ENCODE peak calls at places on chromosomes 3 and 15, in four cellular contexts. One of them, this sample, is unnamed.

GRCh38 chr3:95319921-95320494 is 1257.1 kb downstream of the NSUN3 start:
- DNase-seq in NCI-H146: no peak
- DNase-seq in cardiac septum: no peak
- DNase-seq in neural crest cell: no peak
- DNase-seq in this sample: peak

GRCh38 chr3:22269827-22270226 is 518.8 kb upstream of the ZNF385D start:
- DNase-seq in NCI-H146: no peak
- DNase-seq in cardiac septum: no peak
- DNase-seq in neural crest cell: no peak
- DNase-seq in this sample: peak

GRCh38 chr3:113255100-113255853 is 43.9 kb downstream of the BOC start:
- DNase-seq in NCI-H146: no peak
- DNase-seq in cardiac septum: no peak
- DNase-seq in neural crest cell: no peak
- DNase-seq in this sample: peak

GRCh38 chr15:20106026-20106425 is 435.6 kb downstream of the GOLGA6L6 start:
- DNase-seq in NCI-H146: no peak
- DNase-seq in cardiac septum: peak
- DNase-seq in neural crest cell: no peak
- DNase-seq in this sample: no peak

GRCh38 chr3:29639621-29640290 is 358.9 kb downstream of the RBMS3 start:
- DNase-seq in NCI-H146: no peak
- DNase-seq in cardiac septum: no peak
- DNase-seq in neural crest cell: no peak
- DNase-seq in this sample: no peak

GRCh38 chr3:73582535-73582934 is 42.2 kb downstream of the PDZRN3 start:
- DNase-seq in NCI-H146: no peak
- DNase-seq in cardiac septum: no peak
- DNase-seq in neural crest cell: no peak
- DNase-seq in this sample: no peak

GRCh38 chr15:37880009-37880834 is 54.2 kb upstream of the TMCO5A start:
- DNase-seq in NCI-H146: peak
- DNase-seq in cardiac septum: no peak
- DNase-seq in neural crest cell: peak
- DNase-seq in this sample: peak

GRCh38 chr15:72197045-72197459 is 535 bp downstream of the GRAMD2A start:
- DNase-seq in NCI-H146: peak
- DNase-seq in cardiac septum: peak
- DNase-seq in neural crest cell: no peak
- DNase-seq in this sample: no peak

GRCh38 chr15:34855893-34856292 is 60.5 kb upstream of the ACTC1 start:
- DNase-seq in NCI-H146: no peak
- DNase-seq in cardiac septum: no peak
- DNase-seq in neural crest cell: no peak
- DNase-seq in this sample: peak

GRCh38 chr15:90141646-90142045 is 39.4 kb upstream of the IDH2 start:
- DNase-seq in NCI-H146: no peak
- DNase-seq in cardiac septum: no peak
- DNase-seq in neural crest cell: no peak
- DNase-seq in this sample: peak

GRCh38 chr3:159260049-159260662 is 458.3 kb downstream of the MFSD1 start:
- DNase-seq in NCI-H146: peak
- DNase-seq in cardiac septum: no peak
- DNase-seq in neural crest cell: peak
- DNase-seq in this sample: peak

GRCh38 chr3:31066999-31067398 is 172.5 kb upstream of the GADL1 start:
- DNase-seq in NCI-H146: no peak
- DNase-seq in cardiac septum: no peak
- DNase-seq in neural crest cell: no peak
- DNase-seq in this sample: peak